ENCODE peak calls at places on chromosomes 2 and 18, in four cellular contexts. P, O, Y and C are unnamed samples.

GRCh38 chr18:39232937-39233336 is 1667.3 kb upstream of the CELF4 start:
- DNase-seq in P (no peak), O (no peak), Y (no peak), C (no peak)

GRCh38 chr2:136107238-136108033 is 10.5 kb downstream of the CXCR4 start:
- DNase-seq in P (no peak), O (no peak), Y (no peak), C (no peak)

GRCh38 chr2:71895320-71896161 is 252.1 kb downstream of the CYP26B1 start:
- DNase-seq in P (no peak), O (no peak), Y (no peak), C (no peak)

GRCh38 chr2:25311866-25312575 is 29.7 kb downstream of the DNMT3A start:
- DNase-seq in P (no peak), O (no peak), Y (peak; percentile 63), C (peak; percentile 57)

GRCh38 chr2:46537046-46537445 is 57.7 kb downstream of the TMEM247 start:
- DNase-seq in P (no peak), O (no peak), Y (no peak), C (no peak)

GRCh38 chr2:208466920-208467298 is 60.3 kb downstream of the PTH2R start:
- DNase-seq in P (no peak), O (no peak), Y (no peak), C (no peak)

GRCh38 chr2:15667579-15668556 is 76.2 kb downstream of the DDX1 start:
- DNase-seq in P (no peak), O (no peak), Y (no peak), C (no peak)

GRCh38 chr2:53631313-53632125 is 136.1 kb upstream of the CHAC2 start:
- DNase-seq in P (no peak), O (no peak), Y (no peak), C (no peak)

GRCh38 chr18:12295389-12296086 is 12.5 kb upstream of the TUBB6 start:
- DNase-seq in P (no peak), O (no peak), Y (no peak), C (no peak)

GRCh38 chr2:128302011-128302743 is 16.5 kb downstream of the HS6ST1 start:
- DNase-seq in P (no peak), O (no peak), Y (peak; percentile 15), C (no peak)

GRCh38 chr2:128301021-128301420 is 17.6 kb downstream of the HS6ST1 start:
- DNase-seq in P (no peak), O (no peak), Y (peak; percentile 9), C (no peak)

GRCh38 chr2:128302744-128303067 is 16.0 kb downstream of the HS6ST1 start:
- DNase-seq in P (no peak), O (no peak), Y (peak; percentile 20), C (no peak)

GRCh38 chr2:128300621-128301020 is 18.0 kb downstream of the HS6ST1 start:
- DNase-seq in P (no peak), O (no peak), Y (no peak), C (no peak)

GRCh38 chr2:128301501-128301966 is 17.1 kb downstream of the HS6ST1 start:
- DNase-seq in P (no peak), O (peak; percentile 92), Y (peak; percentile 22), C (no peak)
- H3K4me1 ChIP-seq in P (peaks cover 35% of the 10 kb centered on the region), O (peaks cover 62% of the 10 kb centered on the region), Y (peaks cover 22% of the 10 kb centered on the region), C (peaks cover 47% of the 10 kb centered on the region)

GRCh38 chr2:239300242-239300641 is 100.6 kb downstream of the HDAC4 start:
- DNase-seq in P (no peak), O (no peak), Y (no peak), C (peak; percentile 14)

GRCh38 chr2:239299218-239299939 is 101.4 kb downstream of the HDAC4 start:
- DNase-seq in P (no peak), O (no peak), Y (peak; percentile 18), C (peak; percentile 5)

GRCh38 chr2:239302083-239302807 is 98.6 kb downstream of the HDAC4 start:
- DNase-seq in P (no peak), O (no peak), Y (no peak), C (peak; percentile 13)

GRCh38 chr2:239302808-239303557 is 97.8 kb downstream of the HDAC4 start:
- DNase-seq in P (no peak), O (no peak), Y (no peak), C (peak; percentile 13)

GRCh38 chr2:239300871-239301742 is 99.7 kb downstream of the HDAC4 start:
- DNase-seq in P (no peak), O (no peak), Y (no peak), C (peak; percentile 14)
- H3K4me1 ChIP-seq in P (peaks cover 22% of the 10 kb centered on the region), O (peaks cover 14% of the 10 kb centered on the region), Y (peaks cover 50% of the 10 kb centered on the region), C (peaks cover 98% of the 10 kb centered on the region)

GRCh38 chr2:42129487-42129852 is 39.7 kb upstream of the EML4 start:
- DNase-seq in P (no peak), O (no peak), Y (no peak), C (no peak)
- H3K4me1 ChIP-seq in P (peaks cover 63% of the 10 kb centered on the region), O (peaks cover 44% of the 10 kb centered on the region), Y (peaks cover 42% of the 10 kb centered on the region), C (peaks cover 31% of the 10 kb centered on the region)

GRCh38 chr2:60513191-60513590 is 40.3 kb downstream of the BCL11A start:
- DNase-seq in P (no peak), O (no peak), Y (no peak), C (no peak)

GRCh38 chr2:60512063-60512622 is 41.3 kb downstream of the BCL11A start:
- DNase-seq in P (no peak), O (no peak), Y (no peak), C (no peak)

GRCh38 chr2:60513996-60514395 is 39.5 kb downstream of the BCL11A start:
- DNase-seq in P (no peak), O (no peak), Y (no peak), C (no peak)

GRCh38 chr2:60510713-60511112 is 42.7 kb downstream of the BCL11A start:
- DNase-seq in P (no peak), O (no peak), Y (no peak), C (no peak)

DNA sequence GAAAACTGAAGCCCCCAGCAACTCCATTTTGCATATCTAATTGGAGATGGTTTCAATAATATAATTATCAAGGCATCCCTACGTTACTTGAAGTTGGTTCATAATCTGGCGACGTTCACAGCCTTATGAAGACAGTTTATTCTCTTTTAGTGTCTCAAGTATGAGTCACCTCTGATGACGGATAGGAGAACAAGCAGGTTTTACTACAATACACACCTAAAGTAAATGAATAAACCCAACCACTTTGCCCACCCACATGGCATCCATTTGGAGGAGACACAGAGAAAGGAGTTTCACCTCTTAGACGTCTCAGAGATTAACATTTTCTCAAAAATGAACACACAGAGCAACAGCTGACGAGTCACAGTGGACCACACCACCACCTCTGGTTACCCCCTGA is 40.8 kb downstream of the BCL11A start:
- DNase-seq in P (no peak), O (no peak), Y (no peak), C (no peak)
- H3K4me1 ChIP-seq in P (no peaks in the 10 kb centered on the region), O (peaks cover 9% of the 10 kb centered on the region), Y (peaks cover 16% of the 10 kb centered on the region), C (peaks cover 63% of the 10 kb centered on the region)

DNA sequence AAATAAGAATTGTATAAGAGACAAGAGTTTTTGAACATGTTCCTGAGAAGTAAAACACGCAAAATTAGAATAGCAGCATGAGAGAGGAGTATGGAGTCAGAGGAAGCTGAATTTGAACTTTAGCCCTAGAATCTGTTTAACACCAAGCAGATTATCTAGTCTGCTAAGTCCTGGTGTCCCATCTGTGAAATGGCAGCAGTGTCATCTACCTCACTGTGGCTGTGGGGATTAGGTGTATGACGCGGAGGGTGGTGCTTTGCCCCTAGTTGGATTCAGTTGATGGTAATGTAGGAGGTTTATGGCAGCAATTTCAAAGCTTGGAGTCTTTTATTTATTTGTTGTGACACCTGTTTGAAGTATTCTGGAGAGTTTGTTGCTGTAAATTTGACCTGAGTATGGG is 79.2 kb downstream of the ZNF532 start:
- DNase-seq in P (no peak), O (no peak), Y (no peak), C (no peak)
- H3K4me1 ChIP-seq in P (peaks cover 33% of the 10 kb centered on the region), O (no peaks in the 10 kb centered on the region), Y (peaks cover 20% of the 10 kb centered on the region), C (peaks cover 34% of the 10 kb centered on the region)